ENCODE peak calls at places on chromosomes 7 and 10, in six cellular contexts. One of them, this sample, is unnamed.

GRCh38 chr10:43077421-43078171 is 727 bp downstream of the RET start:
- DNase-seq in dorsolateral prefrontal cortex: no peak
- DNase-seq in astrocyte of the spinal cord: peak
- DNase-seq in AG04449: no peak
- DNase-seq in fibroblast of lung: no peak
- DNase-seq in IMR-90: no peak
- DNase-seq in this sample: no peak

GRCh38 chr7:115749924-115750323 is 280.6 kb downstream of the TFEC start:
- DNase-seq in dorsolateral prefrontal cortex: no peak
- DNase-seq in IMR-90: peak
- DNase-seq in astrocyte of the spinal cord: peak
- DNase-seq in AG04449: no peak
- DNase-seq in fibroblast of lung: no peak
- DNase-seq in this sample: no peak

GRCh38 chr10:125037145-125037544 is 95.2 kb downstream of the ZRANB1 start:
- DNase-seq in IMR-90: peak
- DNase-seq in dorsolateral prefrontal cortex: no peak
- DNase-seq in fibroblast of lung: peak
- DNase-seq in AG04449: no peak
- DNase-seq in astrocyte of the spinal cord: peak
- DNase-seq in this sample: no peak

GRCh38 chr7:99469381-99470065 is 3.2 kb upstream of the ZNF789 start:
- DNase-seq in AG04449: no peak
- DNase-seq in dorsolateral prefrontal cortex: no peak
- DNase-seq in fibroblast of lung: no peak
- DNase-seq in IMR-90: no peak
- DNase-seq in astrocyte of the spinal cord: no peak
- DNase-seq in this sample: no peak

GRCh38 chr7:30379131-30379530 is 94.7 kb downstream of the ZNRF2 start:
- DNase-seq in fibroblast of lung: peak
- DNase-seq in dorsolateral prefrontal cortex: no peak
- DNase-seq in AG04449: no peak
- DNase-seq in astrocyte of the spinal cord: no peak
- DNase-seq in IMR-90: peak
- DNase-seq in this sample: no peak

GRCh38 chr7:66958708-66959350 is 36.6 kb downstream of the SBDS start:
- DNase-seq in astrocyte of the spinal cord: no peak
- DNase-seq in AG04449: no peak
- DNase-seq in dorsolateral prefrontal cortex: no peak
- DNase-seq in IMR-90: no peak
- DNase-seq in fibroblast of lung: no peak
- DNase-seq in this sample: no peak

GRCh38 chr7:139918488-139918887 is 89.4 kb downstream of the TBXAS1 start:
- DNase-seq in astrocyte of the spinal cord: no peak
- DNase-seq in AG04449: no peak
- DNase-seq in fibroblast of lung: peak
- DNase-seq in dorsolateral prefrontal cortex: no peak
- DNase-seq in IMR-90: no peak
- DNase-seq in this sample: no peak

GRCh38 chr7:39810204-39810642 is 139.8 kb upstream of the CDK13 start:
- DNase-seq in IMR-90: no peak
- DNase-seq in fibroblast of lung: no peak
- DNase-seq in AG04449: no peak
- DNase-seq in astrocyte of the spinal cord: no peak
- DNase-seq in dorsolateral prefrontal cortex: no peak
- DNase-seq in this sample: no peak

GRCh38 chr10:46231087-46231486 is 55.7 kb upstream of the ANTXRL start:
- DNase-seq in astrocyte of the spinal cord: no peak
- DNase-seq in dorsolateral prefrontal cortex: peak
- DNase-seq in fibroblast of lung: no peak
- DNase-seq in AG04449: no peak
- DNase-seq in IMR-90: no peak
- DNase-seq in this sample: no peak

GRCh38 chr7:4436936-4437335 is 245.2 kb upstream of the FOXK1 start:
- DNase-seq in AG04449: no peak
- DNase-seq in IMR-90: no peak
- DNase-seq in astrocyte of the spinal cord: no peak
- DNase-seq in fibroblast of lung: no peak
- DNase-seq in dorsolateral prefrontal cortex: no peak
- DNase-seq in this sample: no peak

GRCh38 chr7:70512719-70513118 is 619.2 kb upstream of the GALNT17 start:
- DNase-seq in AG04449: no peak
- DNase-seq in IMR-90: no peak
- DNase-seq in dorsolateral prefrontal cortex: no peak
- DNase-seq in fibroblast of lung: no peak
- DNase-seq in astrocyte of the spinal cord: no peak
- DNase-seq in this sample: no peak

DNA sequence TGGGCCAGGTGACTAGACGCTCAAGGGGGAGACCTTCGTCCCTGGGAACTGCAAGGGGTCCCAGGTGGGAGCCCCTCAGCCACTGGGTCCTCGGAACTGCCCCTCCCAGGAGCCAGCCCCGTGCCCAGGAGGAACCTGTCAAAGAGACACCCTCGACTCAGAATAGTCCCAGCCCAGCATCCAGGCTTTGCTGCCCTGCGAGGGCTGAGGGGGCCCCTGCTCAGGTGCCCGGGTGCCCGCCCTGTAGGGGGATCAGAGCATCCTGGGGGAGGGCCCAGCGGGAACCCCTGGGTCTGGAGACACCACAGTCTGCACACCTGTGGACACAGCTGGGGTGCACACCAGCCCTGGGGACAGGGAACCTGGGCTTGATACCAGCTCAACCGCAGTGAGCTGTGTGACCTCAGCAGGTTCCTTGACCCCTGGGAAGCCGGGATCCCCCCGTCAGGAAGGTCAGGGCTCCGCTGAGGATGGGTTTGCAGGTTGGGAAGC is 394 bp downstream of the ELN start:
- DNase-seq in IMR-90: no peak
- DNase-seq in dorsolateral prefrontal cortex: no peak
- DNase-seq in fibroblast of lung: no peak
- DNase-seq in AG04449: no peak
- DNase-seq in astrocyte of the spinal cord: no peak
- DNase-seq in this sample: no peak
- H3K4me3 ChIP-seq in IMR-90: peak
- H3K4me3 ChIP-seq in dorsolateral prefrontal cortex: peak
- H3K4me3 ChIP-seq in fibroblast of lung: peak
- H3K4me3 ChIP-seq in AG04449: no peak
- H3K4me3 ChIP-seq in astrocyte of the spinal cord: peak
- H3K4me3 ChIP-seq in this sample: peak

DNA sequence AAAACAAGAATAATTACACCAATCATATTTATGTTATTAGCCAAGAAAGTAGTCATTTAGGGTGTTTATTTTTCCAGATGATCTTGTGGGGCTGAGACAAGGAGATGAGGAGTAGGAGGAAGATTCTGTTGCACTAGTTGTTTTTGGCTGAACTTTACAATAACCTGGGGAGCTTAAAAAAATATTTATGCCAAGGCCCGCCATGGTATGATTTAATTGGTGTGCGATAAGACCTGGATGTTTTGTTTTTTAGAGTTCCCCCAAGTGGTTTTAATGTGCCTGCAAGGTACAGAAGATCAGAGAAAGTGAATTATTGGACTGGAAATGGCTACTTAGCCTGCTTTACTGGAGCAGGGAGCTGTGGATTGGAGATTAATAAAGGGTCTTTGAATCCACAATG is 7.1 kb upstream of the ZNF282 start:
- DNase-seq in astrocyte of the spinal cord: no peak
- DNase-seq in fibroblast of lung: no peak
- DNase-seq in AG04449: no peak
- DNase-seq in dorsolateral prefrontal cortex: no peak
- DNase-seq in IMR-90: no peak
- DNase-seq in this sample: no peak
- H3K4me3 ChIP-seq in astrocyte of the spinal cord: no peak
- H3K4me3 ChIP-seq in fibroblast of lung: no peak
- H3K4me3 ChIP-seq in AG04449: no peak
- H3K4me3 ChIP-seq in dorsolateral prefrontal cortex: no peak
- H3K4me3 ChIP-seq in IMR-90: no peak
- H3K4me3 ChIP-seq in this sample: no peak

GRCh38 chr10:14153570-14154055 is 177.1 kb downstream of the FRMD4A start:
- DNase-seq in dorsolateral prefrontal cortex: no peak
- DNase-seq in AG04449: no peak
- DNase-seq in fibroblast of lung: peak
- DNase-seq in astrocyte of the spinal cord: peak
- DNase-seq in IMR-90: peak
- DNase-seq in this sample: no peak
- H3K4me3 ChIP-seq in dorsolateral prefrontal cortex: no peak
- H3K4me3 ChIP-seq in AG04449: no peak
- H3K4me3 ChIP-seq in fibroblast of lung: peak
- H3K4me3 ChIP-seq in astrocyte of the spinal cord: no peak
- H3K4me3 ChIP-seq in IMR-90: no peak
- H3K4me3 ChIP-seq in this sample: no peak

GRCh38 chr10:32953277-32953927 is 4.6 kb downstream of the ITGB1 start:
- DNase-seq in AG04449: no peak
- DNase-seq in astrocyte of the spinal cord: no peak
- DNase-seq in dorsolateral prefrontal cortex: no peak
- DNase-seq in IMR-90: no peak
- DNase-seq in fibroblast of lung: no peak
- DNase-seq in this sample: no peak
- H3K4me3 ChIP-seq in AG04449: peak
- H3K4me3 ChIP-seq in astrocyte of the spinal cord: peak
- H3K4me3 ChIP-seq in dorsolateral prefrontal cortex: no peak
- H3K4me3 ChIP-seq in IMR-90: no peak
- H3K4me3 ChIP-seq in fibroblast of lung: peak
- H3K4me3 ChIP-seq in this sample: no peak

DNA sequence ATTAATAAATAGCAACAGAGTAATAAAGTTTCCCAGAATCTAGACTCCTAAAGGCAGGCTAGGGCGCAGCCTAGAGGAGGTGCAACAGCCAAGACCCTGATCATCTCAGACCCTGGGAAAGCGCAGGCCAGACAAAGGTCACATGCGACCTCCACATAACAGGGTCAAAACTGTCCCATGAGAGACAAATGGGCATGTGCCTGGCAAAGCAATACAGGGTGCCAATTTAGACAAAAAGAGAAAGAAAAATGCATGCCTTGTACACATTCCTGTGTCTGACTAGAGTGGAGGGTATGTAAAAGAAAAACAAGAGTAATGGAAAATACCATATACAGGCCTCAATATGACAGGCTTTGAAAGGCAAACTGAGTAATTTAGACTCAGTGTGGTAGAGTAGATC is 22.2 kb downstream of the MPP7 start:
- DNase-seq in fibroblast of lung: no peak
- DNase-seq in IMR-90: peak
- DNase-seq in AG04449: peak
- DNase-seq in astrocyte of the spinal cord: peak
- DNase-seq in dorsolateral prefrontal cortex: no peak
- DNase-seq in this sample: no peak
- H3K4me3 ChIP-seq in fibroblast of lung: no peak
- H3K4me3 ChIP-seq in IMR-90: no peak
- H3K4me3 ChIP-seq in AG04449: no peak
- H3K4me3 ChIP-seq in astrocyte of the spinal cord: no peak
- H3K4me3 ChIP-seq in dorsolateral prefrontal cortex: no peak
- H3K4me3 ChIP-seq in this sample: no peak

GRCh38 chr10:78196964-78197363 is 163.3 kb downstream of the RPS24 start:
- DNase-seq in AG04449: peak
- DNase-seq in IMR-90: peak
- DNase-seq in astrocyte of the spinal cord: peak
- DNase-seq in fibroblast of lung: peak
- DNase-seq in dorsolateral prefrontal cortex: no peak
- DNase-seq in this sample: no peak

GRCh38 chr10:78193189-78193588 is 159.5 kb downstream of the RPS24 start:
- DNase-seq in dorsolateral prefrontal cortex: no peak
- DNase-seq in astrocyte of the spinal cord: no peak
- DNase-seq in IMR-90: no peak
- DNase-seq in AG04449: no peak
- DNase-seq in fibroblast of lung: no peak
- DNase-seq in this sample: no peak

GRCh38 chr10:78194050-78194449 is 160.4 kb downstream of the RPS24 start:
- DNase-seq in AG04449: no peak
- DNase-seq in IMR-90: no peak
- DNase-seq in fibroblast of lung: no peak
- DNase-seq in astrocyte of the spinal cord: no peak
- DNase-seq in dorsolateral prefrontal cortex: no peak
- DNase-seq in this sample: no peak

GRCh38 chr10:78197628-78198272 is 164.1 kb downstream of the RPS24 start:
- DNase-seq in astrocyte of the spinal cord: no peak
- DNase-seq in fibroblast of lung: no peak
- DNase-seq in dorsolateral prefrontal cortex: no peak
- DNase-seq in AG04449: no peak
- DNase-seq in IMR-90: no peak
- DNase-seq in this sample: no peak

DNA sequence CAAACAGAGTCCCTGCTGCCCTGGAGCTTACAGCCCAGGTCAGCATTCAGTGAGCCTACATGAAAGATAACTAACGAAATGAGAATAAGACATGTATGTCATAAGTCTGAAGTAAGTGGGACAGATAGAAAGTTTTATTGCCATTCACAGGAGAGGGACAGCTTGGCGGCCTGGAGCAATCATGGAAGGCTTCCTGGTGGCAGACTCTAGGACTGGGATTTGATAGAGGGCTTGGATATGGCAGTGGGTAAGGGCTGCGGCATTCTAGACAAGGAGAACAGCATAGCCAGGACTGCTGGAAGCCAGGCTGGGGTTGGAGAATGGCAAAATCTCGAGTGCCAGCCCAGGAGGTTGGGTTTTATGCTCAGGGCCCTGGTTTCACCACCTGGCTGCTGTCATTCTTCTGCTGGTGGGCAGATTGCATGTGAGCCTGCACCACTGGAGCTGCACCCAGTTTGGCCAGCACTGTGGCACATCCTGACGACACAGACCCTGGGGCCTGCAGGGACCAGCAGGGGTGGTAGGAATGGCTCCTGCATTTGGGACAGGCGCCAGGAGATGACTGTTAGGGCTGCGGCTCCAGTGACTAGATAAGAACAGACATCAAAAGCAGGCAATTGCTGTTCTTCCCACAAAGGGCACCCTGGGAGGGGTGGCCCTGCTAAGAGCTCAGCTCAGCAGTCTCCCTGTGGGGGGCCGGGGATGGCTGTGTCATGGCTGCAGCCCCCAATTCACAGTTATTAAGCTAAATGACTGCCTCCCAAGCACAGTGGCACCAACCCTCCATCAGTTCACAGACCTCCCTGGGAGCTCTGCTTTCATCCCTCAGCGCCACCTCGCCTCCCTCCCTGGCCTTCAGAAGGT is 161.1 kb downstream of the RPS24 start:
- DNase-seq in AG04449: no peak
- DNase-seq in dorsolateral prefrontal cortex: no peak
- DNase-seq in IMR-90: peak
- DNase-seq in astrocyte of the spinal cord: peak
- DNase-seq in fibroblast of lung: no peak
- DNase-seq in this sample: no peak
- H3K4me3 ChIP-seq in AG04449: no peak
- H3K4me3 ChIP-seq in dorsolateral prefrontal cortex: no peak
- H3K4me3 ChIP-seq in IMR-90: no peak
- H3K4me3 ChIP-seq in astrocyte of the spinal cord: no peak
- H3K4me3 ChIP-seq in fibroblast of lung: no peak
- H3K4me3 ChIP-seq in this sample: no peak

This sample was measured in retinal pigment epithelial cell.